ENCODE peak calls at places on chromosomes 5 and 9, in four cellular contexts. Z is fibroblast of lung, C is upper lobe of left lung, W is aorta. R is an unnamed sample.

GRCh38 chr9:106830527-106831140 is 32.3 kb upstream of the ZNF462 start:
- DNase-seq in Z (no peak), C (no peak), W (no peak), R (no peak)

GRCh38 chr5:102314328-102314727 is 18.2 kb upstream of the SLCO4C1 start:
- DNase-seq in C (no peak), W (no peak), Z (no peak), R (no peak)

GRCh38 chr9:69476016-69476415 is 151.0 kb downstream of the ENTREP1 start:
- DNase-seq in C (no peak), W (no peak), Z (no peak), R (no peak)

GRCh38 chr9:137357166-137357565 is 55.1 kb upstream of the NRARP start:
- DNase-seq in C (no peak), W (no peak), Z (peak; percentile 18), R (no peak)

GRCh38 chr5:177473461-177473991 is at the start of gene DBN1:
- DNase-seq in Z (no peak), W (peak; percentile 87), C (no peak), R (peak; percentile 56)

GRCh38 chr5:159450417-159450816 is 120.1 kb upstream of the IL12B start:
- DNase-seq in C (no peak), Z (no peak), W (no peak), R (no peak)

GRCh38 chr5:29077451-29077850 is 2039.1 kb upstream of the CDH9 start:
- DNase-seq in W (no peak), C (no peak), Z (no peak), R (no peak)

GRCh38 chr9:74570879-74571512 is 73.9 kb downstream of the RORB start:
- DNase-seq in C (no peak), W (no peak), Z (peak; percentile 54), R (peak; percentile 53)

GRCh38 chr5:19247302-19247701 is 740.7 kb downstream of the CDH18 start:
- DNase-seq in C (no peak), W (no peak), Z (no peak), R (no peak)

GRCh38 chr5:97100486-97100885 is 41.9 kb downstream of the LIX1 start:
- DNase-seq in W (no peak), C (no peak), Z (peak; percentile 11), R (no peak)

GRCh38 chr5:74953601-74953960 is 87.4 kb upstream of the FAM169A start:
- DNase-seq in W (no peak), Z (no peak), C (no peak), R (no peak)

GRCh38 chr5:154985126-154985525 is 28.4 kb upstream of the KIF4B start:
- DNase-seq in C (no peak), W (no peak), Z (no peak), R (no peak)

GRCh38 chr5:149636861-149637246 is 55.6 kb downstream of the ARHGEF37 start:
- DNase-seq in W (no peak), C (no peak), Z (peak; percentile 78), R (peak; percentile 77)

GRCh38 chr5:72268753-72269410 is 51.2 kb downstream of the MRPS27 start:
- DNase-seq in Z (peak; percentile 48), C (peak; percentile 34), W (no peak), R (peak; percentile 79)

GRCh38 chr5:121497176-121497575 is 354.5 kb upstream of the FTMT start:
- DNase-seq in Z (no peak), C (no peak), W (no peak), R (no peak)

GRCh38 chr5:56211298-56211865 is 21.7 kb downstream of the ANKRD55 start:
- DNase-seq in Z (peak; percentile 97), C (peak; percentile 40), W (no peak), R (peak; percentile 8)

GRCh38 chr9:91187311-91187964 is 174.3 kb downstream of the AUH start:
- DNase-seq in W (no peak), C (no peak), Z (no peak), R (no peak)

GRCh38 chr9:83433841-83434240 is 104.4 kb downstream of the FRMD3 start:
- DNase-seq in Z (no peak), C (no peak), W (no peak), R (no peak)

GRCh38 chr5:179818746-179819295 is 1.9 kb upstream of the SQSTM1 start:
- DNase-seq in W (peak; percentile 97), Z (peak; percentile 96), C (peak; percentile 98), R (peak; percentile 85)

GRCh38 chr9:130024597-130024994 is 18.4 kb downstream of the FNBP1 start:
- DNase-seq in W (no peak), C (no peak), Z (no peak), R (no peak)

GRCh38 chr9:105978822-105979221 is 284.5 kb downstream of the TMEM38B start:
- DNase-seq in C (no peak), Z (no peak), W (no peak), R (no peak)

GRCh38 chr5:172918421-172919371 is 40.5 kb upstream of the RPL26L1 start:
- DNase-seq in C (no peak), Z (no peak), W (no peak), R (no peak)

GRCh38 chr5:150412319-150413175 is at the start of gene CD74:
- DNase-seq in C (peak; percentile 99), W (peak; percentile 91), Z (no peak), R (no peak)

GRCh38 chr9:112489876-112490661 is 3.4 kb downstream of the KIAA1958 start:
- DNase-seq in W (no peak), Z (no peak), C (no peak), R (no peak)

GRCh38 chr5:138575194-138576015 is at the start of gene HSPA9:
- DNase-seq in Z (peak; percentile 100), W (peak; percentile 98), C (peak; percentile 99), R (peak; percentile 99)

GRCh38 chr5:59380350-59380951 is 513.1 kb downstream of the PDE4D start:
- DNase-seq in C (peak; percentile 56), W (no peak), Z (peak; percentile 89), R (peak; percentile 86)

GRCh38 chr9:89448821-89449220 is 49.1 kb downstream of the SEMA4D start:
- DNase-seq in W (peak; percentile 37), Z (no peak), C (no peak), R (no peak)
- H3K4me1 ChIP-seq in W (no peaks in the 10 kb centered on the region), Z (no peaks in the 10 kb centered on the region), C (no peaks in the 10 kb centered on the region), R (no peaks in the 10 kb centered on the region)

DNA sequence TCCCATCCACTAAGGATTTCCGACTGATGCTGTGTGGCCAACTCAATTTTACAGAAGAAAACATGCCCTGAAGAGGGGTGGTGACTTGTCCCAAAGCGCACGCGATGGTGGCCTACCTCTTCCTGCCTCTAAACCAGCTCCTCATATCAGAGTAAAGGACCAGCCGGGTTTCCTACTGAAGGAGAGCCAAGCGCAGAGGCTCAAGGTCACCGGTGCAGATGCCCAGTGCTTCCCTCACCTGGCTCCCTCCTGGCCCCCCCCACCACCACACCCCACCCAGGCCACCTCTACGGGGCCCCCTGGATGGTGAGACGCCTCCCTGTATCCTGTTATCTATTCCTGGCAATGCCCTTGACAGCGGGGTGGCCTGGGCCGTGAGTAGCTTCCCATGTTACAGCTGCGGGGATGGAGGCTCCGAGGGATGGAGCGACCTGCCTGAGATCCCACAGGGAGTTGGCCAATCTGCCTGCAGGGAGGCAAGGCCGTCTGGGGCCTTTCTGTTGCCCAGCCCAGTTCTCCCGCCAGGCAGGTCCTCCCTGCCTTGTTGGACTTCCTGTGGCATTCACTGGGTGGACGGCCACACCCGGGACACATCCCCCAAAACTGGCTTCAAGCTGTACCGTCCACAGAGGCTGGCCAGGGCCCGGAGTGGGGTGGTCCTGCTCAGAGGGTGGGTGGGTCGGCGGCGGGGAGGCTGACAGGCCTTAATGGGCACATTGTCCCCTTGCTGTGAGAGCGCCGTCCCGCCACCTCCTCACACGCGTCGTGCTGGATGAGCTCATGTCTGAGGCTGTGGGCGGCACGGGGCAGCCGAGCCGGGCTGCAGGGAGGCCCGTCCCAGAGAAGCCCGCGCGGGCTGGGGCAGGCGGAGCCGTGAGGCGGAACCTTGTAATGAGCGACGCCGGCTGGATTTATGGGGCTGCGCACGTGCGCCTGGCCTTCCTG is 72.5 kb downstream of the MACROH2A1 start:
- DNase-seq in W (peak; percentile 81), C (no peak), Z (no peak), R (no peak)
- H3K4me1 ChIP-seq in W (no peaks in the 10 kb centered on the region), C (no peaks in the 10 kb centered on the region), Z (no peaks in the 10 kb centered on the region), R (peaks cover 17% of the 10 kb centered on the region)

GRCh38 chr5:111131356-111131755 is 39.2 kb downstream of the WDR36 start:
- DNase-seq in W (no peak), Z (no peak), C (no peak), R (no peak)
- H3K4me1 ChIP-seq in W (peaks cover 3% of the 10 kb centered on the region), Z (peaks cover 10% of the 10 kb centered on the region), C (no peaks in the 10 kb centered on the region), R (peaks cover 3% of the 10 kb centered on the region)

DNA sequence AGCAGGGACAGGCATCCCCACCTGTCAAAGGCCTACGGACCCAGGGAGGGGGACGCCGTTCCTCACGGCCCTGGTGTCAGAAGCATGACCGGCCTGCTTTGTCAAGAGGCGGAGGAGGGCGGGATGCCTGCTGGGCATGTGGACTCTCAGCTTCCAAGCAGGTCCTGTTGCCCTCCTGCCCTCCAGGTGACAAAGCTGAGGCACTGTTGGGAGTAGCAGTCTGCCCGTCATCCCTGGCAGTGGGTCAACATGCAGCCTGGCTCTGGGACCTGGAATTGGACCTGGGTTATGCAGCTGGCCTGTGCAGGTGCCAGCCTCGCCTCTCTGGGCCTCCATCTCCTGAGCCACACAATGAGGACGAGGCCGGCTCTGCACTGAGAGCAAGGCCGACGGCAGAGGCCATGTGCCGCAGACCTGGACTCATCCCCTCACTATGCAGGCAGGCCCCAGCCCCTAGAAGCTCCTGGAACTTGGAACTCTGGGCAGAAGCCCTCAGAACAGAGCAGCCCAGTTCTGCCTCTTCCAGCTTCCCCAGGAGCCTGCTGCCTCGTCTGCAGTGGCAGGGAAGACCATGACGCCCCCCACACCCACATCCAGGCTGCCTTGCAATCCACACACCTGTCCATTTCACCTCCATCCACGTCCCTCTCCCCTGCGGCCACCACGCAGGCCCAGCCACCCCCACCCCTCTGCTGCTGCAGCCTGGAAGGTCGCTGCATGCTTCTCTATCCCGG is 20.8 kb upstream of the FCN1 start:
- DNase-seq in C (no peak), W (peak; percentile 59), Z (no peak), R (no peak)
- H3K4me1 ChIP-seq in C (no peaks in the 10 kb centered on the region), W (no peaks in the 10 kb centered on the region), Z (no peaks in the 10 kb centered on the region), R (no peaks in the 10 kb centered on the region)

R was measured in SJCRH30.